ENCODE peak calls at places on chromosomes 2 and 18, in eight cellular contexts. I is PC-9; Q is neural progenitor cell; C is ovary; D is cardiac muscle cell; V is IMR-90; K is CD8-positive, alpha-beta T cell; B is A549. N is an unnamed sample.

GRCh38 chr2:224865016-224865415 is 148.9 kb upstream of the CCDC195 start:
- DNase-seq in I (no peak), D (no peak), C (no peak), Q (no peak), K (no peak), B (no peak), V (no peak), N (no peak)

GRCh38 chr2:189527812-189528591 is 52.6 kb downstream of the SLC40A1 start:
- DNase-seq in I (no peak), D (no peak), V (no peak), C (no peak), Q (no peak), B (no peak), K (no peak), N (no peak)

GRCh38 chr2:164917296-164917903 is 37.9 kb downstream of the SLC38A11 start:
- DNase-seq in C (peak), Q (peak), I (no peak), K (no peak), D (peak), B (peak), V (peak), N (no peak)

GRCh38 chr2:234271342-234271741 is 220.8 kb downstream of the SPP2 start:
- DNase-seq in D (no peak), K (no peak), C (no peak), Q (no peak), V (no peak), I (no peak), B (no peak), N (no peak)

GRCh38 chr18:61574665-61575064 is 241.4 kb downstream of the CDH20 start:
- DNase-seq in K (no peak), D (no peak), V (peak), C (no peak), Q (no peak), I (no peak), B (no peak), N (no peak)

GRCh38 chr2:240325654-240326031 is 109.8 kb upstream of the GPC1 start:
- DNase-seq in B (no peak), V (no peak), C (peak), D (peak), I (no peak), Q (no peak), K (no peak), N (peak)

GRCh38 chr2:236507393-236508085 is 62.1 kb upstream of the ACKR3 start:
- DNase-seq in C (peak), K (peak), D (peak), I (no peak), Q (peak), B (no peak), V (no peak), N (peak)

GRCh38 chr2:235802542-235802941 is 308.7 kb downstream of the AGAP1 start:
- DNase-seq in D (no peak), K (no peak), B (no peak), V (no peak), C (no peak), Q (no peak), I (no peak), N (no peak)

GRCh38 chr2:48173141-48173540 is 266.8 kb upstream of the FBXO11 start:
- DNase-seq in I (no peak), B (no peak), V (no peak), K (no peak), C (no peak), Q (no peak), D (no peak), N (peak)

GRCh38 chr2:131156452-131157149 is 51.5 kb downstream of the PLEKHB2 start:
- DNase-seq in D (no peak), C (no peak), I (no peak), Q (no peak), K (no peak), V (no peak), B (no peak), N (no peak)

GRCh38 chr2:63249146-63249545 is 198.5 kb downstream of the OTX1 start:
- DNase-seq in I (no peak), B (no peak), D (no peak), Q (no peak), K (no peak), V (no peak), C (no peak), N (no peak)

GRCh38 chr2:199223791-199224190 is 233.9 kb downstream of the SATB2 start:
- DNase-seq in V (peak), K (no peak), Q (no peak), D (peak), C (no peak), I (peak), B (no peak), N (peak)

GRCh38 chr18:44839239-44839666 is 158.6 kb downstream of the SETBP1 start:
- DNase-seq in I (peak), V (peak), C (peak), K (peak), Q (peak), B (peak), D (peak), N (peak)

GRCh38 chr2:11023326-11024009 is 111.7 kb downstream of the KCNF1 start:
- DNase-seq in D (no peak), B (no peak), Q (no peak), V (no peak), I (peak), C (no peak), K (no peak), N (no peak)

GRCh38 chr2:242058116-242058680 is 188.7 kb downstream of the RTP5 start:
- DNase-seq in Q (no peak), D (no peak), B (no peak), V (no peak), K (no peak), C (no peak), I (no peak), N (no peak)

GRCh38 chr2:207767461-207768167 is 2.1 kb downstream of the FZD5 start:
- DNase-seq in Q (peak), V (no peak), K (no peak), I (no peak), D (peak), B (peak), C (peak), N (peak)

GRCh38 chr2:42324949-42325348 is 36.1 kb downstream of the COX7A2L start:
- DNase-seq in D (no peak), B (no peak), V (no peak), Q (no peak), K (no peak), C (no peak), I (no peak), N (no peak)

GRCh38 chr2:226995625-226996041 is 159.8 kb downstream of the RHBDD1 start:
- DNase-seq in V (peak), K (no peak), D (peak), I (no peak), B (no peak), Q (no peak), C (no peak), N (peak)

GRCh38 chr2:45860136-45861106 is 208.9 kb downstream of the PRKCE start:
- DNase-seq in I (no peak), K (no peak), Q (no peak), B (no peak), V (peak), C (peak), D (peak), N (no peak)

GRCh38 chr2:215937190-215937589 is 76.2 kb downstream of the MREG start:
- DNase-seq in Q (no peak), B (no peak), D (no peak), V (no peak), C (no peak), I (no peak), K (no peak), N (peak)

GRCh38 chr2:147636238-147636887 is 208.5 kb upstream of the ACVR2A start:
- DNase-seq in C (no peak), V (peak), K (no peak), Q (no peak), B (no peak), I (no peak), D (peak), N (peak)

GRCh38 chr18:50161806-50162205 is 33.1 kb downstream of the MYO5B start:
- DNase-seq in C (no peak), I (peak), K (no peak), V (no peak), D (peak), B (no peak), Q (no peak), N (peak)

GRCh38 chr2:197008229-197008628 is 81.7 kb upstream of the PGAP1 start:
- DNase-seq in B (no peak), K (no peak), I (peak), V (peak), Q (no peak), D (peak), C (no peak), N (peak)

GRCh38 chr2:96099861-96100798 is 16.2 kb downstream of the ADRA2B start:
- DNase-seq in I (no peak), V (no peak), C (no peak), Q (no peak), D (no peak), B (no peak), K (no peak), N (peak)

GRCh38 chr2:101223814-101224231 is 28.9 kb upstream of the CNOT11 start:
- DNase-seq in D (no peak), C (no peak), K (peak), B (no peak), Q (no peak), I (no peak), V (no peak), N (no peak)

GRCh38 chr18:46696268-46696667 is 39.2 kb upstream of the LOXHD1 start:
- DNase-seq in C (no peak), V (no peak), K (no peak), B (no peak), Q (no peak), D (no peak), I (no peak), N (no peak)

GRCh38 chr2:149166958-149167810 is 128.7 kb downstream of the LYPD6B start:
- DNase-seq in B (no peak), V (no peak), C (no peak), Q (peak), K (peak), I (peak), D (peak), N (no peak)

GRCh38 chr2:10007921-10008808 is 35.2 kb upstream of the KLF11 start:
- DNase-seq in V (no peak), D (no peak), C (no peak), I (no peak), Q (no peak), B (no peak), K (no peak), N (no peak)

GRCh38 chr2:235514627-235515363 is 21.0 kb downstream of the AGAP1 start:
- DNase-seq in I (no peak), V (no peak), K (no peak), Q (no peak), C (no peak), D (no peak), B (no peak), N (peak)

GRCh38 chr2:96326990-96327820 is 2.1 kb downstream of the ITPRIPL1 start:
- DNase-seq in B (no peak), Q (no peak), K (no peak), D (no peak), V (no peak), C (no peak), I (no peak), N (no peak)

GRCh38 chr2:32559136-32559535 is 68.7 kb upstream of the TTC27 start:
- DNase-seq in C (no peak), B (no peak), K (no peak), Q (no peak), I (no peak), V (peak), D (peak), N (no peak)

GRCh38 chr2:123771928-123772632 is 253.0 kb upstream of the CNTNAP5 start:
- DNase-seq in B (no peak), D (no peak), I (no peak), C (no peak), Q (no peak), K (no peak), V (no peak), N (no peak)

GRCh38 chr18:48740846-48741485 is 202.1 kb downstream of the CTIF start:
- DNase-seq in K (no peak), D (no peak), C (no peak), V (no peak), B (no peak), I (no peak), Q (no peak), N (no peak)

GRCh38 chr2:225002656-225003045 is 39.6 kb downstream of the DOCK10 start:
- DNase-seq in Q (no peak), I (no peak), C (no peak), K (no peak), V (no peak), D (no peak), B (no peak), N (no peak)

DNA sequence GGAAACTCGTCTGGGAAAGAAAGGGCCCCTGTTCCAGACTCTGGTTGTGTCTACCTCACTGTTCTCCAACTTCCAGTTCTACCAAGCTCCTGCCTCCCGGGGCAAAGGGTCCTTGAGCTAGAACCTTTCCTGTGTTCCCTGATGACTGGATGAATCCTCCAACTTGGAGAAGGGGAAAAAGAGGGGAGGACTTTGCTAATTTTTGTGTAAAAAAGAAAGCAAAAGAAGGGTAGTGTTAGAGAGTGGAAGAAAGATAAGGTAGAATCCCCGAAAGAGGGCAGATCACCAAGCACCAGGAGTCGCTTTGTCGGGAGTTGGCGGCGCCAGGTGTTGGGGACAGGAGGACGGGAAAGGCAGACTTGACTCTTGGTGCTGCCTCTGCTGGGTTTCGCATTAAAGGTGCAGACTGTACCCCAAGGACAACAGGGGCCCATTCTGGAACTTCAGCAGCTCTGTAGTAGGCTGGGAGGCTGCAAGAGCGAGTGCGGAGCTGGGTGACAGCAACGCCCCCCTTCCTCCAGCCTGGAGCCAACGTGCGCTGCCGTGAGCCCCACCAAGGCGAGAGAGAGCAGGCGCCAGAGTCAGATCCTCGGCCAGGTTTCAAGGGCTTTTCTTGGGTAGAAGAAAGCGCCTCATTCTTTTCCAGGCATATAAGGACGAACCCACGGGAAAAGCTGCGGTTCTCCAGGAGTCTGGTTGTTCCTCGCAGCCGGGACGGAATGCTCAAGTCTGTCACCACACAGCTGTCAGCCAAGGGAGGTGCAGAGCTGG is 1.7 kb downstream of the DOK6 start:
- DNase-seq in I (no peak), D (peak), K (no peak), V (no peak), C (peak), B (no peak), Q (peak), N (no peak)
- TF ChIP-seq CTCF in I (no peak), D (no peak), K (no peak), V (no peak), C (no peak), B (no peak), Q (no peak), N (no peak)

GRCh38 chr18:5431836-5432575 is 111.8 kb downstream of the EPB41L3 start:
- DNase-seq in I (no peak), K (no peak), Q (no peak), B (no peak), C (no peak), D (no peak), V (no peak), N (no peak)
- H3K27ac ChIP-seq in I (no peak), K (no peak), Q (no peak), B (no peak), C (no peak), D (no peak), V (no peak), N (no peak)

GRCh38 chr2:29530281-29530680 is 391.1 kb downstream of the ALK start:
- DNase-seq in D (peak), K (no peak), I (no peak), Q (no peak), B (no peak), V (peak), C (no peak), N (no peak)

GRCh38 chr2:29532451-29532850 is 388.9 kb downstream of the ALK start:
- DNase-seq in B (no peak), K (no peak), C (no peak), Q (no peak), I (no peak), D (peak), V (peak), N (no peak)

GRCh38 chr2:29531626-29532025 is 389.8 kb downstream of the ALK start:
- DNase-seq in Q (no peak), K (no peak), C (no peak), I (no peak), B (no peak), D (no peak), V (no peak), N (no peak)

GRCh38 chr2:29535188-29535587 is 386.2 kb downstream of the ALK start:
- DNase-seq in B (no peak), D (no peak), K (no peak), C (no peak), Q (no peak), I (peak), V (no peak), N (no peak)
- TF ChIP-seq CTCF in B (no peak), D (no peak), K (no peak), C (no peak), Q (no peak), I (no peak), V (no peak), N (no peak)

DNA sequence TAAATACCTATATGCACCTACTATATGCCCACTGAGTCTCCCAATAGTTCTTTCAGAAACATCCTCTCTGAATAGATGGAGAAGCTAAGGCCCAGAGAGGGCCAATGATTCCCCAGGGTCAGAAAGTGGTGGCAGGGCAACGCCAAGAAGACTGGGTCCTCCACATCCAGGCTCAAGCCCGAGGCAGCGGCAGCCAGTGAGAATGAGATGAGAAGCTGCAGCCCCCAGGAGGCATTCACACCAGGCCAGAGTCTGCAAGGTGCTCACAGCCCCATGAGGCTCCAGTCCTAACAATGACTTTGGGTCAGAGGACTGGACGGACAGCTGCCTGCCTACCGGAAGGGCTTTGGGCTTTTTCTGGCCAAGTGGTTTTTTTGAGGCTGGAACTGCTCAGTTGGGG is 3.5 kb downstream of the TEX261 start:
- DNase-seq in C (peak), B (no peak), K (no peak), D (no peak), Q (no peak), V (no peak), I (no peak), N (no peak)
- H3K27ac ChIP-seq in C (no peak), B (no peak), K (no peak), D (no peak), Q (no peak), V (no peak), I (no peak), N (no peak)

DNA sequence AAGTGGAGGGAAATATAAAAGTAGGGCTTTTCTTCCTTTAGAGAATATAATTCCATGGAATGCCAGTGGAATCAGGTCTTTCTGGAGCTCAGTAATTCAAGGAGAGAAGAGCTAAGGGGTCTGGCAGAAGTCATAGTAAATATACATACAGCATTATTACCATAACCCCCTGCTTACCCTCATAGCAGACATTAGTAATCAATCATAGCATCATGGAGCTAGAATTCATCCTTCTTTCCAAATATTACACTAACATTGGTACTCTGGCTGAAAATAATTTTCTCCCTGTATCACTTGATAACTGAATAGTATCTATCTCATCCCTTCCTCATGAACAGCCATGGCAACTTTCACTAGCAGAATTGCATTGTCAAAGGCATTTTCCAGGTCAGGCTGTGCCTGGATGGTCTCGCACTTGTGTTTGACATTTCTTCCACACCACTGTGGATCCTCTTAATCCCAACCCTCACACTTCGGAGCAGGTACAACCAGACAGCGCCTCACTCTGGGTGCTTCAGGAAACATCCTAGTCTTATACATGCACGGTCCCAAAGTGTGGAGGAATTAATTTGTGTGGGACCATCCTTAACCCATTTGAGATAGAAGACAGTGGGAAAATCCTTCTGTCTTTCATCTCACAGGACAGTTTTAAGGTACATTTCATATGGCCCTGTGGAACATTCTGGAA is 84.2 kb upstream of the SEC11C start:
- DNase-seq in I (no peak), V (no peak), Q (peak), B (no peak), K (no peak), D (peak), C (no peak), N (no peak)
- TF ChIP-seq CTCF in I (no peak), V (peak), Q (peak), B (no peak), K (no peak), D (peak), C (no peak), N (no peak)

GRCh38 chr18:59268127-59268721 is 5.0 kb downstream of the RAX start:
- DNase-seq in V (no peak), I (no peak), Q (peak), D (no peak), C (no peak), B (no peak), K (no peak), N (no peak)

GRCh38 chr18:59267511-59268126 is 5.6 kb downstream of the RAX start:
- DNase-seq in Q (peak), K (no peak), C (no peak), V (no peak), I (no peak), B (peak), D (peak), N (no peak)

GRCh38 chr18:59266459-59266858 is 6.8 kb downstream of the RAX start:
- DNase-seq in B (no peak), K (no peak), D (no peak), I (no peak), C (no peak), V (no peak), Q (no peak), N (no peak)

GRCh38 chr18:59266019-59266369 is 7.3 kb downstream of the RAX start:
- DNase-seq in I (no peak), K (no peak), Q (no peak), C (no peak), D (no peak), V (no peak), B (no peak), N (no peak)

DNA sequence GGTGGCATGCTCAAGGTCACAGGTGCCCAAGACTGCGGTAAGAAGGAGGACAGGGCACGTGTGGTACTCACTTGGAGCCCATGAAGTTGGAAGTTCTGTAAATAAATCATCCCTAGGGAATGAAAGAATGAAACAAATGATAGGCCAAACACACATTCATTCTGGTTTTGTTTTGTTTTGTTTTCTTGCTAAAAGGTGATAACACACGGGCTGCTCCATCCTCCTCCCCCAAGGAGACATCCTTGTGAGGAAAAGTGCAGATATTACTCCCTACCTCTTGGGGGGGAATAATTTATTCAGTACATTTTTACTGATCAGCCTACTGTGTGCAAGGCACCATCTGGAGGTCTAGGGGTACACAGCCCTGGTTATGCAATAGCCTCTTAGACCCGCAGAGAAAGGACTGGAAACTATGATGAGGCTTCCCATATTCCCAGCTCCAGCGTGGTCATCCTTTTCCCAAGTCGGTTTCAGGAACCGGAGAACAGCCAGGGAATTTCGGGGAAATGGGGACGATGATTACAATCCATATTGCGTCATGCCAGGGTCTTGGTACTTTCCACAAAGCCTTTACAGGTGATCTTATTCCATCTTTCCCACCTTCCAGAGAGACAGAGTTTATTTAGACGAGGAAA is 6.3 kb downstream of the RAX start:
- DNase-seq in C (no peak), V (no peak), B (no peak), I (no peak), Q (no peak), K (no peak), D (no peak), N (no peak)
- H3K27ac ChIP-seq in C (no peak), V (no peak), B (no peak), I (no peak), Q (no peak), K (no peak), D (no peak), N (no peak)

GRCh38 chr2:67733517-67733916 is 329.3 kb downstream of the C1D start:
- DNase-seq in C (no peak), Q (peak), V (no peak), D (peak), K (no peak), I (peak), B (peak), N (peak)
- TF ChIP-seq CTCF in C (no peak), Q (peak), V (peak), D (peak), K (no peak), I (peak), B (peak), N (no peak)

N was measured in RWPE1.